ENCODE peak calls at places on chromosome 2, in four cellular contexts. E is CD8-positive, alpha-beta memory T cell; Z is OCI-LY7; O is iPS DF 6.9. G is an unnamed sample.

GRCh38 chr2:235017441-235017840 is 65.6 kb downstream of the SH3BP4 start:
- DNase-seq in O (no peak), Z (no peak), E (no peak), G (no peak)

GRCh38 chr2:188845692-188846091 is 128.5 kb upstream of the COL3A1 start:
- DNase-seq in O (no peak), Z (no peak), E (no peak), G (no peak)

GRCh38 chr2:241216211-241216761 is 27.8 kb downstream of the ANO7 start:
- DNase-seq in Z (no peak), E (no peak), O (no peak), G (no peak)

GRCh38 chr2:96119981-96120720 is 3.8 kb upstream of the ADRA2B start:
- DNase-seq in O (no peak), Z (peak; percentile 53), E (no peak), G (no peak)

GRCh38 chr2:213669657-213670056 is 385.4 kb downstream of the SPAG16 start:
- DNase-seq in O (no peak), Z (no peak), E (no peak), G (no peak)

GRCh38 chr2:110153416-110153815 is 37.8 kb upstream of the MALL start:
- DNase-seq in Z (no peak), E (no peak), O (no peak), G (no peak)

GRCh38 chr2:161141033-161141432 is 19.2 kb upstream of the TANK start:
- DNase-seq in O (no peak), E (no peak), Z (no peak), G (no peak)

GRCh38 chr2:147082850-147083522 is 761.8 kb upstream of the ACVR2A start:
- DNase-seq in E (peak; percentile 8), O (peak; percentile 66), Z (peak; percentile 44), G (no peak)

GRCh38 chr2:219025637-219026585 is 15.4 kb downstream of the CFAP65 start:
- DNase-seq in E (no peak), Z (no peak), O (no peak), G (no peak)

GRCh38 chr2:114610677-114611076 is 168.2 kb downstream of the DPP10 start:
- DNase-seq in Z (no peak), E (no peak), O (no peak), G (no peak)
- H3K4me1 ChIP-seq in Z (no peaks in the 10 kb centered on the region), E (no peaks in the 10 kb centered on the region), O (peaks cover 4% of the 10 kb centered on the region), G (no peaks in the 10 kb centered on the region)

GRCh38 chr2:12554235-12555011 is 162.3 kb upstream of the TRIB2 start:
- DNase-seq in E (no peak), Z (no peak), O (no peak), G (no peak)
- H3K36me3 ChIP-seq in E (no peaks in the 10 kb centered on the region), Z (no peaks in the 10 kb centered on the region), O (no peaks in the 10 kb centered on the region), G (no peaks in the 10 kb centered on the region)

GRCh38 chr2:190880374-190881073 is at the start of gene GLS:
- DNase-seq in O (peak; percentile 82), E (peak; percentile 92), Z (peak; percentile 96), G (peak; percentile 94)
- H3K27ac ChIP-seq in O (no peak within 1 kb of the TSS), E (peak within 1 kb of the TSS; percentile 92), Z (peak within 1 kb of the TSS; percentile 87), G (peak within 1 kb of the TSS; percentile 86)

GRCh38 chr2:7904319-7904718 is 777.5 kb upstream of the ID2 start:
- DNase-seq in Z (no peak), O (no peak), E (no peak), G (no peak)
- H3K4me1 ChIP-seq in Z (peaks cover 28% of the 10 kb centered on the region), O (peaks cover 3% of the 10 kb centered on the region), E (no peaks in the 10 kb centered on the region), G (no peaks in the 10 kb centered on the region)

DNA sequence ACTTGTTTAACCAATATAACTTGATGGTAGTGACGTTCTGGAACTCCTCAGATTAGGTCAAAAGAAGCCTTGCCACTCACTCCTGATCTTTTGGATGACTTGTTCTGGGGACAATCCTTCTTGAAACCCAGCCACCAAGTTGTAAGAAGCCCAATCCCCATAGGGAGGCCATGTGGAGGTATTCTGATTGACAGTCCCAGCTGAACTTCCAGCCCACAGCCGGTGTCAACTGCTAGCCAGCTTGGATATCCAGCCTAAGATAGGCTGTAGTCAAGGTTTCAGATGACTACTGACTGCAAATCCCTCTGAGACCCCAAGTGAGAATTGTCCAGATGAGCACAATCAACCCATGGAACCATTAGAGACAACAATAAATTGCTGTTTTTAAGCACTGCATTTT is 31.4 kb downstream of the EIF2AK2 start:
- DNase-seq in O (no peak), E (no peak), Z (no peak), G (no peak)
- H3K36me3 ChIP-seq in O (peaks cover 3% of the 10 kb centered on the region), E (peaks cover 24% of the 10 kb centered on the region), Z (peaks cover 3% of the 10 kb centered on the region), G (peaks cover 37% of the 10 kb centered on the region)

DNA sequence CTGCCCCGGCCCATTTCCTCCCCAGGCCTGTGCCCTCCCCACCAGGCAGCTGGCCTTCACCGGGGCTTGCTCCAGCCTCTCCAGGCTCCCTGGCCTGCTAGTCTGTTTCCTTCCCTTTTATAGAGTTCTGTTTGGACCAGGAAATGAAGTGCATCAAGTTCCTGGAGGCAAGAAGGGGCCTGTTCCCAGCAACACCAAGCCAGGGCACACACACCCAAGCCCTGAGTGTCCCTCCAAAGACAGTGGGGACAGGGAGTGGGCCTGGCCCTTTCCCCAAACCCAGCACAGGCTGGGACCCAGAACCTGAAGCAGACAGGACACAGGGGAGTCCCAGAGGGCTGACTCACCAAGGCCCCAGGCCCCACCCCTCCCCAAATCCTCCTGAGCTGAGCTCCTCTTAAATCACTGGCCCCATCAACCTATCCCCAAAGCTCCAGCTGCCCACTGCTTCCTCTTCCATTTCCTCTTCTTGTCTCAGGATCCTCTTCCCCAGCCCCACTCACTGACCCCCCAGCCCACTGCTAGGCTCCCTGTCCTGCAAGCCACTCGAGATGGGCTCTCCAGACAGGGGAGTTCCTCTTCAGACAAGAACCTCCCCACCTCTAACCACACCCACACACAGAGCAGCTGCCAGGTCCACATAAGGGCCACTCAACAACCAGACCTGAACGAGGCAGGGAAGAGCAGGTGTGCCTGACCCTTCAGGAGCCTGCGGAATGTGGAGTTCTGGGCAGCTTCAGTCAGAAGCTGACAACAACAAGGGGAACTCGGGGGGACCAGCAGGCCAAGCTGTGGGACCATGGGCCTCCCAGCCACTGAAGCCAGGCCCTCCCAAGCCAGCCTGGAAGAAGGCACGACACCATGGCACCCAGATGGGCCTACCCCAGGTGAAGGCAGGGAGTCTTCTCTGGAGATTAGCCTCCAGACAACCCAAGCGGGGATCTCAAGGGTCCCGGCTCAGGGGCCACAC is 74.2 kb downstream of the TNS1 start:
- DNase-seq in E (no peak), O (no peak), Z (no peak), G (no peak)
- H3K27ac ChIP-seq in E (no peak overlapping the region), O (no peak overlapping the region), Z (no peak overlapping the region), G (peak overlapping the region; percentile 43)

DNA sequence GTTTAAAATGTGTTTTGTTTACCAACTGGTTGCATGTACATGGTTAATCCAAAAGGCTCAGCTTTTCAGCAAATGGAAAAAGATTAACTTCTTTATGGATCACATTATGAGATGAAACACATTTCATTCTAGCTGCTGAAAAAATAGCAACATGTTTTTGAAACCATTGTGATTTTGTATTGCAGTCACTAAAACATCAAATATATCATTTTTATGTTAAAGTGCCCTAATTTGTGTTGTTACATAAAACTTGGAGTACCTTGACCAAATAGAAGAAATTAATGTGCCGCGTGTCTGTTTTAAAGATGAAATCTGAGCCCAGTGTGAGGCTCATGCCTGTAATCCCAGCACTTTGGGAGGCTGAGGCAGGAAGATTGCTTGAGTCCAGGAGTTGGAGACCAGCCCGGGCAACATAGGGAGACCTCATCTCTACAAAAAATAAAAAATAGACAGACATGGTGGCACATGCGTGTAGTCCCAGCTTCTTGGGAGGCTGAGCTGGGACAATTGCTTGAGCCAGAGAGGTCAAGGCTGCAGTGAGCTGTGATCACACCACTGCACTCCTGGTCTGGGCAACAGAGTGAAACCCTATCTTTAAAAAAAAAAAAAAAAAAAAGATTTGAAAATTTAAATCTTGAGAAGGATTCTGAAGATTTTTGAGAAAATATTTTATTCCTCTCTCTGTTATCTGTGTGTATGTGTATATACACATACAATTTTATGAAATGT is 96.6 kb downstream of the FMNL2 start:
- DNase-seq in Z (no peak), E (no peak), O (no peak), G (no peak)
- H3K4me1 ChIP-seq in Z (no peaks in the 10 kb centered on the region), E (no peaks in the 10 kb centered on the region), O (peaks cover 4% of the 10 kb centered on the region), G (peaks cover 45% of the 10 kb centered on the region)

GRCh38 chr2:216142540-216142939 is 33.4 kb downstream of the XRCC5 start:
- DNase-seq in Z (no peak), E (no peak), O (no peak), G (no peak)
- H3K36me3 ChIP-seq in Z (peaks cover 100% of the 10 kb centered on the region), E (peaks cover 61% of the 10 kb centered on the region), O (peaks cover 28% of the 10 kb centered on the region), G (peaks cover 99% of the 10 kb centered on the region)